ENCODE peak calls at places on chromosomes 13 and 19, in four cellular contexts. J is sigmoid colon, E is right lobe of liver, D is adrenal gland. R is an unnamed sample.
A peak's percentile ranks its signal among the peaks of the same experiment; 100 is the strongest.

GRCh38 chr19:57348136-57348535 is 2.9 kb upstream of the ZNF304 start:
- DNase-seq in J (no peak), E (no peak), D (no peak), R (no peak)

GRCh38 chr13:112741835-112742570 is 52.2 kb downstream of the ATP11A start:
- DNase-seq in J (no peak), E (no peak), D (no peak), R (no peak)

GRCh38 chr19:49546825-49547565 is 19.2 kb downstream of the RCN3 start:
- DNase-seq in J (peak; percentile 88), E (no peak), D (peak; percentile 75), R (peak; percentile 76)

GRCh38 chr13:106155411-106155810 is 380.1 kb downstream of the EFNB2 start:
- DNase-seq in J (no peak), E (no peak), D (no peak), R (no peak)

GRCh38 chr13:42392706-42393572 is 121.0 kb downstream of the AKAP11 start:
- DNase-seq in J (no peak), E (no peak), D (no peak), R (no peak)

GRCh38 chr19:2462635-2463421 is 6.1 kb upstream of the LMNB2 start:
- DNase-seq in J (peak; percentile 95), E (peak; percentile 86), D (peak; percentile 93), R (no peak)

GRCh38 chr19:1042689-1043511 is 3.0 kb downstream of the ABCA7 start:
- DNase-seq in J (no peak), E (no peak), D (no peak), R (no peak)

GRCh38 chr13:60164490-60164889 is 762 bp upstream of the DIAPH3 start:
- DNase-seq in J (no peak), E (no peak), D (no peak), R (no peak)

GRCh38 chr13:112768795-112769411 is 79.1 kb downstream of the ATP11A start:
- DNase-seq in J (no peak), E (no peak), D (peak; percentile 91), R (no peak)

GRCh38 chr13:50917572-50917971 is 8.0 kb downstream of the RNASEH2B start:
- DNase-seq in J (no peak), E (no peak), D (no peak), R (no peak)

GRCh38 chr19:41705393-41706174 is 2.8 kb upstream of the CEACAM5 start:
- DNase-seq in J (no peak), E (peak; percentile 54), D (no peak), R (peak; percentile 9)

GRCh38 chr19:47778954-47779351 is 450 bp downstream of the SELENOW start:
- DNase-seq in J (peak; percentile 85), E (peak; percentile 58), D (no peak), R (peak; percentile 13)

GRCh38 chr13:28718186-28718537 is 608 bp downstream of the SLC46A3 start:
- DNase-seq in J (no peak), E (no peak), D (no peak), R (no peak)

GRCh38 chr19:42850981-42851717 is 28.4 kb downstream of the PSG1 start:
- DNase-seq in J (peak; percentile 79), E (no peak), D (peak; percentile 73), R (no peak)

GRCh38 chr19:620166-620862 is 13.0 kb downstream of the POLRMT start:
- DNase-seq in J (no peak), E (peak; percentile 47), D (no peak), R (no peak)

GRCh38 chr19:41123716-41124244 is 9.5 kb downstream of the CYP2F1 start:
- DNase-seq in J (no peak), E (no peak), D (no peak), R (no peak)

GRCh38 chr13:100363874-100364273 is 224.7 kb downstream of the GGACT start:
- DNase-seq in J (no peak), E (no peak), D (no peak), R (no peak)

GRCh38 chr13:40665061-40665753 is 1.2 kb downstream of the FOXO1 start:
- DNase-seq in J (no peak), E (peak; percentile 75), D (peak; percentile 60), R (peak; percentile 36)

GRCh38 chr19:46975918-46976782 is 43.5 kb upstream of the NPAS1 start:
- DNase-seq in J (peak; percentile 98), E (peak; percentile 93), D (peak; percentile 98), R (peak; percentile 43)

GRCh38 chr13:40352807-40353562 is 313.5 kb downstream of the FOXO1 start:
- DNase-seq in J (peak; percentile 74), E (no peak), D (peak; percentile 37), R (no peak)

GRCh38 chr13:65133094-65133493 is 2097.0 kb downstream of the PCDH9 start:
- DNase-seq in J (no peak), E (no peak), D (no peak), R (no peak)

GRCh38 chr13:21683034-21683733 is 12.3 kb downstream of the FGF9 start:
- DNase-seq in J (no peak), E (no peak), D (peak; percentile 72), R (no peak)

GRCh38 chr19:30696514-30696913 is 324.3 kb downstream of the ZNF536 start:
- DNase-seq in J (peak; percentile 50), E (no peak), D (no peak), R (peak; percentile 8)

GRCh38 chr19:42207767-42208259 is 9.7 kb downstream of the DEDD2 start:
- DNase-seq in J (no peak), E (no peak), D (no peak), R (no peak)

GRCh38 chr13:110134801-110135200 is 172.2 kb downstream of the COL4A1 start:
- DNase-seq in J (no peak), E (no peak), D (no peak), R (no peak)

GRCh38 chr13:29758591-29759114 is 91.8 kb downstream of the UBL3 start:
- DNase-seq in J (no peak), E (no peak), D (peak; percentile 44), R (no peak)

GRCh38 chr19:887599-887998 is 5.4 kb downstream of the MED16 start:
- DNase-seq in J (no peak), E (no peak), D (no peak), R (no peak)

GRCh38 chr13:21218351-21219043 is 42.0 kb downstream of the MRPL57 start:
- DNase-seq in J (no peak), E (no peak), D (no peak), R (no peak)

GRCh38 chr13:27362064-27362751 is 62.2 kb upstream of the GTF3A start:
- DNase-seq in J (peak; percentile 91), E (peak; percentile 87), D (peak; percentile 67), R (peak; percentile 87)

GRCh38 chr13:31175847-31176536 is 14.3 kb upstream of the HSPH1 start:
- DNase-seq in J (no peak), E (no peak), D (no peak), R (no peak)

GRCh38 chr13:51044023-51044665 is 66.9 kb downstream of the C13orf42 start:
- DNase-seq in J (no peak), E (no peak), D (no peak), R (no peak)

GRCh38 chr13:94933230-94933751 is 220.9 kb upstream of the SOX21 start:
- DNase-seq in J (no peak), E (no peak), D (no peak), R (no peak)

GRCh38 chr19:55114566-55115145 is 2.8 kb downstream of the PPP1R12C start:
- DNase-seq in J (no peak), E (peak; percentile 21), D (no peak), R (no peak)

DNA sequence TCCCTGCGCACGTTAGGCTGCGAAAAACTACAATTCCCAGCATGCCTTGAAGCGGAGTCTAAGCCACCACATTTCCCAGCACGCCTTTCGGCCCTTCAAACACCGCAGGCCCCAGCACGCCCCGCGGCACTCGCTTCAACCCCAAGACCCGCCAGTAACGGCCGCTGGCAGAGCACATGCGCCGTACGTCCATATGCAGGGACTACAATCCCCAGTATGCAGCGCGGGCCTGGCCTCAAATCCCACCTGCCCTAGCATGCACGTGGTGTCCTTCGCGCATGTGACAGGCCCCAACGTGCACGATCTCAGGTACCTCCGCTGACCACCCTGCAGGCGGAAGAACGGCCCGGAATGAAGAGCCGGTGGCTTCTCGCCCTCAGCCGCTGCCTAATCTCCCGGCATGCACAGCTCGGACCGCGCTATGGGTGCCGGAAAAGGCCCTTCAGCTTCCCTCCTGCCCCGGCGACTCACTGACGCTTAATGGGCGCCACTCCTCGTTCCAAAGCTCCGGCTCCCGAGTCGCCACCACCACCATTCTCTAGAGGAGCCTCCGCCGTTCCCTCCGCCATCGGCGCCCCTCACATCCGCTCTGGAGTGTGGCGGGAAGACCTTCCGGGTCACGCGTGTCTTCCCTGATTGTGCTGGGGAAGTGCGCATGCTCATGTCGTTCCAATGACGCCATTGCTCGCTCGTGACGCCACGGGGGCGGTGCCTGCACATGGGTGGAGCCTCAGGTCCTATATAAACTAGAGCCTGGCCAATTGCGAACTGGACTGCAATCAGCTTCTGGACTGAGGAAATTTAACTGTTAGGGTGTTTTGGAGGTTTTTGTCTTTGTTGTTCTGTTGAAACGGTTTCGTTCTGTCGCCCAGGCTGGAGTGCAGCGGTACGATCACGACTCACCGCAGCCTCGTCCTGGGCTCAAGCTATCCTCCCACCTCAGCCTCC is at the start of gene DUS3L:
- DNase-seq in J (peak; percentile 99), E (peak; percentile 99), D (peak; percentile 98), R (peak; percentile 99)
- TF ChIP-seq POLR2A in J (peak; percentile 63), E (peak; percentile 83), D (peak; percentile 82), R (peak; percentile 93)

GRCh38 chr19:3981373-3981735 is 3.9 kb downstream of the EEF2 start:
- DNase-seq in J (no peak), E (no peak), D (no peak), R (no peak)
- TF ChIP-seq POLR2A in J (no peak), E (no peak), D (no peak), R (no peak)

DNA sequence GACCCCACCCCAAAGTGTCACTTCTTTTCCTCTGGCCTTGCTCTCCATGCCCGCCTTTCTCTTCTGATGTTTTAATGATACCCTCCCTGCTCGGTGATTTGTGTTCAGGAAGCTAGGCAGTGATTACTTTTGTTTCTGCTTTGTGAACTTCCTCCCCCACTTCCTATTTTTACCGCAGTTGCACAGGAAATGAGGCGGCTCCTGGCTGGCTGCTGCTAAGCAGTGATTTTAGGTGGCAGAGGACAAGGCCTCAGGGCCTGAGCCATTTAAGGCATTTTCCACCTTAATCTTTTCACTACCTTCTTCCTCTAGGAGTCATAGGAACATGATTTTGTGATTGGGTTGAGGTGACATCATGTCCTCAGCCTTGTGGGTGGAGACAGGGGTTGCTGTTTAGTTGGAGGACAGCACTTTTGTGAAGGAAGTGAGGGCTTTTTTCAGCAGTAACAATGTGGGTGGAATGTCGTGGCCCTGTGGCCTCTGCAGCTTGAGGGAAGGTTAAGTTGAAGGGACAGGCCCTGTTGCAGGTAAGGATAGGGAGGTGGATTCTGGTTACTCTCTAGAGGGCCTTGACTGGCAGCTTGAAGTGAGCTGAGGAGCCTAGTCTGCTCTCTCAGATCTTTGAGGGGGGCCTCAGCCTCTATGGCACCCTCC is 15.7 kb downstream of the GARRE1 start:
- DNase-seq in J (peak; percentile 68), E (no peak), D (peak; percentile 67), R (peak; percentile 43)
- TF ChIP-seq POLR2A in J (no peak), E (no peak), D (no peak), R (no peak)

DNA sequence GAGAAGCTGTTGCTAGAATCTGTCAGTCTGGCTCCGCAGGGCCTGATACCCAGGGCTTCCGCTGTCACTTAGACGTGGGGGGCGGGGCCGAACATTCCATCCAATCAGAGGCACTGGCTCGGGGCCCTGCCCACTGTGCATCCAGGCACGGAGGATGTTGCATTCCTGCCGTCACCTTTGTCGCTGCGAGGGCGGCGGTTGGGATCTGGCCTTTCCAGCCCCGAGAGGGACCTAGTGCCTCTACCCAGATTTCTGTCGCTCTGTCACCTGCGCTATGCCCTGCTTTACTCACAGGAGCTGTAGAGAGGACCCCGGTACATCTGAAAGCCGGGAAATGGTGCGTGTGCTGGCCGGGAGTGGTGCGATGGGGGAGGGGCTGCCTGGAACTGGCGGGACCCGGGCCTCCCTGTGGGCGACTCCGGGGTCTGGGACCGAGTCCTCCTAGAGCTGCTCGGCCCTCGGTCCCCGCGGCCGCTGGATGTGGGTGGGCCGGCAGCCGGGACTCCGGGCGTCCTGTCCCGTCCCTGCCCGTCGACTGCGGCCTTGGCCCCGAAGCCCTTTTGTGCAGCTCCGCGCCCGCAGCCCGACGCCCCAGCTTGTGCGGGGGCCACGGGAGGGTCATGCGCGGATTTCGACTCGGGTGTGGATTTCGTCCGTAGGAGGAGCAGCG is at the start of gene ZNF439:
- DNase-seq in J (peak; percentile 92), E (peak; percentile 87), D (peak; percentile 86), R (peak; percentile 84)
- TF ChIP-seq POLR2A in J (peak; percentile 39), E (no peak), D (peak; percentile 41), R (no peak)